ENCODE peak calls at places on chromosomes 16 and 17, in six cellular contexts. One of them, this sample, is unnamed.

GRCh38 chr16:11618107-11618717 is 31.5 kb upstream of the LITAF start:
- DNase-seq in suprapubic skin: no peak
- DNase-seq in AG04450: no peak
- DNase-seq in body of pancreas: no peak
- DNase-seq in H1: no peak
- DNase-seq in BJ: no peak
- DNase-seq in this sample: no peak

GRCh38 chr17:2631211-2631610 is 37.8 kb downstream of the PAFAH1B1 start:
- DNase-seq in suprapubic skin: no peak
- DNase-seq in AG04450: no peak
- DNase-seq in body of pancreas: no peak
- DNase-seq in H1: no peak
- DNase-seq in BJ: no peak
- DNase-seq in this sample: no peak

GRCh38 chr16:85114909-85115567 is 2.8 kb upstream of the CIBAR2 start:
- DNase-seq in suprapubic skin: peak; percentile 88
- DNase-seq in AG04450: peak; percentile 56
- DNase-seq in body of pancreas: peak; percentile 89
- DNase-seq in H1: peak; percentile 83
- DNase-seq in BJ: no peak
- DNase-seq in this sample: peak; percentile 52

GRCh38 chr16:3819741-3820724 is 60.5 kb downstream of the CREBBP start:
- DNase-seq in suprapubic skin: no peak
- DNase-seq in AG04450: peak; percentile 90
- DNase-seq in body of pancreas: peak; percentile 63
- DNase-seq in H1: no peak
- DNase-seq in BJ: peak; percentile 52
- DNase-seq in this sample: peak; percentile 96

GRCh38 chr16:57607676-57608461 is 20.6 kb upstream of the ADGRG1 start:
- DNase-seq in suprapubic skin: peak; percentile 75
- DNase-seq in AG04450: no peak
- DNase-seq in body of pancreas: no peak
- DNase-seq in H1: no peak
- DNase-seq in BJ: no peak
- DNase-seq in this sample: no peak

GRCh38 chr16:63652091-63652490 is 1469.8 kb downstream of the CDH11 start:
- DNase-seq in suprapubic skin: no peak
- DNase-seq in AG04450: no peak
- DNase-seq in body of pancreas: no peak
- DNase-seq in H1: no peak
- DNase-seq in BJ: no peak
- DNase-seq in this sample: no peak

GRCh38 chr17:6574689-6575595 is 18.6 kb upstream of the PITPNM3 start:
- DNase-seq in suprapubic skin: no peak
- DNase-seq in AG04450: peak; percentile 16
- DNase-seq in body of pancreas: no peak
- DNase-seq in H1: no peak
- DNase-seq in BJ: no peak
- DNase-seq in this sample: no peak

GRCh38 chr17:876272-876671 is 94.1 kb downstream of the MRM3 start:
- DNase-seq in suprapubic skin: no peak
- DNase-seq in AG04450: no peak
- DNase-seq in body of pancreas: no peak
- DNase-seq in H1: no peak
- DNase-seq in BJ: no peak
- DNase-seq in this sample: no peak

GRCh38 chr16:82093901-82094300 is 58.8 kb downstream of the HSD17B2 start:
- DNase-seq in suprapubic skin: no peak
- DNase-seq in AG04450: no peak
- DNase-seq in body of pancreas: no peak
- DNase-seq in H1: no peak
- DNase-seq in BJ: no peak
- DNase-seq in this sample: no peak

GRCh38 chr16:84281077-84281476 is 13.6 kb upstream of the WFDC1 start:
- DNase-seq in suprapubic skin: no peak
- DNase-seq in AG04450: no peak
- DNase-seq in body of pancreas: no peak
- DNase-seq in H1: no peak
- DNase-seq in BJ: no peak
- DNase-seq in this sample: no peak

GRCh38 chr17:39212841-39213480 is 12.8 kb downstream of the STAC2 start:
- DNase-seq in suprapubic skin: no peak
- DNase-seq in AG04450: no peak
- DNase-seq in body of pancreas: no peak
- DNase-seq in H1: no peak
- DNase-seq in BJ: no peak
- DNase-seq in this sample: no peak

GRCh38 chr17:13311301-13311700 is 290.4 kb downstream of the HS3ST3A1 start:
- DNase-seq in suprapubic skin: no peak
- DNase-seq in AG04450: no peak
- DNase-seq in body of pancreas: no peak
- DNase-seq in H1: no peak
- DNase-seq in BJ: peak; percentile 42
- DNase-seq in this sample: no peak

GRCh38 chr16:10466861-10467260 is 81.0 kb downstream of the ATF7IP2 start:
- DNase-seq in suprapubic skin: no peak
- DNase-seq in AG04450: no peak
- DNase-seq in body of pancreas: no peak
- DNase-seq in H1: no peak
- DNase-seq in BJ: no peak
- DNase-seq in this sample: no peak

GRCh38 chr17:19645608-19646250 is 2.8 kb upstream of the ALDH3A2 start:
- DNase-seq in suprapubic skin: no peak
- DNase-seq in AG04450: no peak
- DNase-seq in body of pancreas: no peak
- DNase-seq in H1: no peak
- DNase-seq in BJ: no peak
- DNase-seq in this sample: no peak

GRCh38 chr17:7897773-7898172 is 9.2 kb downstream of the CHD3 start:
- DNase-seq in suprapubic skin: no peak
- DNase-seq in AG04450: no peak
- DNase-seq in body of pancreas: no peak
- DNase-seq in H1: no peak
- DNase-seq in BJ: no peak
- DNase-seq in this sample: no peak

GRCh38 chr16:48499822-48500440 is 110.0 kb downstream of the N4BP1 start:
- DNase-seq in suprapubic skin: no peak
- DNase-seq in AG04450: peak; percentile 75
- DNase-seq in body of pancreas: peak; percentile 36
- DNase-seq in H1: no peak
- DNase-seq in BJ: peak; percentile 60
- DNase-seq in this sample: peak; percentile 91

GRCh38 chr16:802914-803750 is 2.6 kb upstream of the GNG13 start:
- DNase-seq in suprapubic skin: no peak
- DNase-seq in AG04450: no peak
- DNase-seq in body of pancreas: no peak
- DNase-seq in H1: no peak
- DNase-seq in BJ: no peak
- DNase-seq in this sample: no peak

GRCh38 chr17:82655038-82655479 is 6.8 kb upstream of the WDR45B start:
- DNase-seq in suprapubic skin: no peak
- DNase-seq in AG04450: no peak
- DNase-seq in body of pancreas: no peak
- DNase-seq in H1: no peak
- DNase-seq in BJ: no peak
- DNase-seq in this sample: no peak

GRCh38 chr16:85026696-85027095 is 899 bp upstream of the KIAA0513 start:
- DNase-seq in suprapubic skin: no peak
- DNase-seq in AG04450: no peak
- DNase-seq in body of pancreas: no peak
- DNase-seq in H1: no peak
- DNase-seq in BJ: no peak
- DNase-seq in this sample: no peak

GRCh38 chr16:3045758-3046505 is 429 bp upstream of the MMP25 start:
- DNase-seq in suprapubic skin: no peak
- DNase-seq in AG04450: no peak
- DNase-seq in body of pancreas: no peak
- DNase-seq in H1: no peak
- DNase-seq in BJ: no peak
- DNase-seq in this sample: no peak

GRCh38 chr17:6257339-6257738 is 177.6 kb downstream of the AIPL1 start:
- DNase-seq in suprapubic skin: no peak
- DNase-seq in AG04450: no peak
- DNase-seq in body of pancreas: no peak
- DNase-seq in H1: no peak
- DNase-seq in BJ: no peak
- DNase-seq in this sample: peak; percentile 57

GRCh38 chr16:57754354-57755060 is 18.9 kb downstream of the KATNB1 start:
- DNase-seq in suprapubic skin: no peak
- DNase-seq in AG04450: no peak
- DNase-seq in body of pancreas: no peak
- DNase-seq in H1: no peak
- DNase-seq in BJ: no peak
- DNase-seq in this sample: no peak

GRCh38 chr16:54931757-54932660 is 1.3 kb downstream of the IRX5 start:
- DNase-seq in suprapubic skin: no peak
- DNase-seq in AG04450: no peak
- DNase-seq in body of pancreas: no peak
- DNase-seq in H1: no peak
- DNase-seq in BJ: no peak
- DNase-seq in this sample: no peak

GRCh38 chr16:56606071-56606687 is 2.2 kb upstream of the MT2A start:
- DNase-seq in suprapubic skin: no peak
- DNase-seq in AG04450: no peak
- DNase-seq in body of pancreas: peak; percentile 38
- DNase-seq in H1: no peak
- DNase-seq in BJ: no peak
- DNase-seq in this sample: peak; percentile 50

GRCh38 chr17:17778308-17779014 is 58.3 kb downstream of the SREBF1 start:
- DNase-seq in suprapubic skin: no peak
- DNase-seq in AG04450: peak; percentile 73
- DNase-seq in body of pancreas: peak; percentile 55
- DNase-seq in H1: no peak
- DNase-seq in BJ: no peak
- DNase-seq in this sample: peak; percentile 74

GRCh38 chr17:77393274-77393600 is 252.5 kb downstream of the SEC14L1 start:
- DNase-seq in suprapubic skin: no peak
- DNase-seq in AG04450: no peak
- DNase-seq in body of pancreas: no peak
- DNase-seq in H1: no peak
- DNase-seq in BJ: no peak
- DNase-seq in this sample: no peak

GRCh38 chr16:57048095-57048494 is 44.3 kb upstream of the CPNE2 start:
- DNase-seq in suprapubic skin: no peak
- DNase-seq in AG04450: no peak
- DNase-seq in body of pancreas: no peak
- DNase-seq in H1: no peak
- DNase-seq in BJ: no peak
- DNase-seq in this sample: no peak

GRCh38 chr17:79285973-79286372 is 211.3 kb downstream of the ENGASE start:
- DNase-seq in suprapubic skin: no peak
- DNase-seq in AG04450: no peak
- DNase-seq in body of pancreas: no peak
- DNase-seq in H1: no peak
- DNase-seq in BJ: no peak
- DNase-seq in this sample: no peak

GRCh38 chr16:4945560-4946502 is 8.9 kb upstream of the PPL start:
- DNase-seq in suprapubic skin: peak; percentile 88
- DNase-seq in AG04450: no peak
- DNase-seq in body of pancreas: peak; percentile 64
- DNase-seq in H1: no peak
- DNase-seq in BJ: no peak
- DNase-seq in this sample: no peak

GRCh38 chr16:4435668-4436067 is 10.0 kb downstream of the DNAJA3 start:
- DNase-seq in suprapubic skin: no peak
- DNase-seq in AG04450: peak; percentile 21
- DNase-seq in body of pancreas: no peak
- DNase-seq in H1: no peak
- DNase-seq in BJ: no peak
- DNase-seq in this sample: no peak

GRCh38 chr17:63998050-63998720 is at the start of gene PRR29:
- DNase-seq in suprapubic skin: peak; percentile 81
- DNase-seq in AG04450: peak; percentile 13
- DNase-seq in body of pancreas: peak; percentile 79
- DNase-seq in H1: no peak
- DNase-seq in BJ: no peak
- DNase-seq in this sample: no peak

GRCh38 chr16:71628810-71629209 is 2.8 kb downstream of the MARVELD3 start:
- DNase-seq in suprapubic skin: no peak
- DNase-seq in AG04450: no peak
- DNase-seq in body of pancreas: peak; percentile 19
- DNase-seq in H1: no peak
- DNase-seq in BJ: no peak
- DNase-seq in this sample: peak; percentile 81

GRCh38 chr16:71627631-71628236 is 1.8 kb downstream of the MARVELD3 start:
- DNase-seq in suprapubic skin: no peak
- DNase-seq in AG04450: no peak
- DNase-seq in body of pancreas: peak; percentile 53
- DNase-seq in H1: no peak
- DNase-seq in BJ: no peak
- DNase-seq in this sample: no peak

GRCh38 chr16:71626858-71627213 is 852 bp downstream of the MARVELD3 start:
- DNase-seq in suprapubic skin: no peak
- DNase-seq in AG04450: no peak
- DNase-seq in body of pancreas: peak; percentile 75
- DNase-seq in H1: no peak
- DNase-seq in BJ: no peak
- DNase-seq in this sample: no peak

GRCh38 chr16:71625113-71625850 is 702 bp upstream of the MARVELD3 start:
- DNase-seq in suprapubic skin: no peak
- DNase-seq in AG04450: no peak
- DNase-seq in body of pancreas: no peak
- DNase-seq in H1: no peak
- DNase-seq in BJ: no peak
- DNase-seq in this sample: no peak

GRCh38 chr16:71626018-71626857 is at the start of gene MARVELD3:
- DNase-seq in suprapubic skin: no peak
- DNase-seq in AG04450: no peak
- DNase-seq in body of pancreas: peak; percentile 95
- DNase-seq in H1: peak; percentile 70
- DNase-seq in BJ: no peak
- DNase-seq in this sample: no peak
- H3K4me3 ChIP-seq in suprapubic skin: peak within 1 kb of the TSS; percentile 67
- H3K4me3 ChIP-seq in AG04450: peak within 1 kb of the TSS; percentile 23
- H3K4me3 ChIP-seq in body of pancreas: peak within 1 kb of the TSS; percentile 87
- H3K4me3 ChIP-seq in H1: peak within 1 kb of the TSS; percentile 99
- H3K4me3 ChIP-seq in BJ: peak within 1 kb of the TSS; percentile 26
- H3K4me3 ChIP-seq in this sample: peak within 1 kb of the TSS; percentile 48

GRCh38 chr16:22764662-22765302 is 49.2 kb upstream of the HS3ST2 start:
- DNase-seq in suprapubic skin: no peak
- DNase-seq in AG04450: no peak
- DNase-seq in body of pancreas: no peak
- DNase-seq in H1: no peak
- DNase-seq in BJ: no peak
- DNase-seq in this sample: no peak
- TF ChIP-seq CTCF in suprapubic skin: no peak
- TF ChIP-seq CTCF in AG04450: no peak
- TF ChIP-seq CTCF in body of pancreas: no peak
- TF ChIP-seq CTCF in H1: no peak
- TF ChIP-seq CTCF in BJ: no peak
- TF ChIP-seq CTCF in this sample: no peak

GRCh38 chr17:74860999-74861553 is 1.4 kb upstream of the GRIN2C start:
- DNase-seq in suprapubic skin: no peak
- DNase-seq in AG04450: no peak
- DNase-seq in body of pancreas: no peak
- DNase-seq in H1: no peak
- DNase-seq in BJ: no peak
- DNase-seq in this sample: no peak
- H3K4me3 ChIP-seq in suprapubic skin: peak overlapping the region; percentile 45
- H3K4me3 ChIP-seq in AG04450: no peak overlapping the region
- H3K4me3 ChIP-seq in body of pancreas: no peak overlapping the region
- H3K4me3 ChIP-seq in H1: peak overlapping the region; percentile 60
- H3K4me3 ChIP-seq in BJ: no peak overlapping the region
- H3K4me3 ChIP-seq in this sample: no peak overlapping the region

GRCh38 chr17:42304187-42305030 is 16.1 kb downstream of the STAT5A start:
- DNase-seq in suprapubic skin: no peak
- DNase-seq in AG04450: no peak
- DNase-seq in body of pancreas: no peak
- DNase-seq in H1: no peak
- DNase-seq in BJ: no peak
- DNase-seq in this sample: no peak
- TF ChIP-seq CTCF in suprapubic skin: no peak
- TF ChIP-seq CTCF in AG04450: no peak
- TF ChIP-seq CTCF in body of pancreas: no peak
- TF ChIP-seq CTCF in H1: no peak
- TF ChIP-seq CTCF in BJ: no peak
- TF ChIP-seq CTCF in this sample: no peak

This sample was measured in astrocyte of the cerebellum.